ENCODE peak calls at places on chromosomes 13 and 19, in five cellular contexts. H is fibroblast of lung, S is nephron progenitor cell, C is NCI-H1105, R is GM20000. M is an unnamed sample.

GRCh38 chr13:59425211-59425721 is 738.5 kb downstream of the DIAPH3 start:
- DNase-seq in H (peak), S (no peak), C (peak), R (no peak), M (peak)

GRCh38 chr13:110680852-110681251 is 25.1 kb downstream of the CARS2 start:
- DNase-seq in H (no peak), S (peak), C (no peak), R (no peak), M (peak)

GRCh38 chr13:41061914-41062837 is 867 bp downstream of the WBP4 start:
- DNase-seq in H (peak), S (no peak), C (no peak), R (peak), M (peak)

GRCh38 chr13:44685641-44686040 is 109.5 kb upstream of the TSC22D1 start:
- DNase-seq in H (peak), S (no peak), C (no peak), R (no peak), M (no peak)

GRCh38 chr19:42850981-42851717 is 28.4 kb downstream of the PSG1 start:
- DNase-seq in H (peak), S (no peak), C (no peak), R (no peak), M (peak)

GRCh38 chr19:10286803-10287737 is at the start of gene ICAM4:
- DNase-seq in H (no peak), S (peak), C (no peak), R (no peak), M (no peak)

GRCh38 chr19:41997121-41997850 is 3.3 kb upstream of the ATP1A3 start:
- DNase-seq in H (peak), S (peak), C (no peak), R (peak), M (peak)

GRCh38 chr13:72782717-72783116 is 784 bp downstream of the PIBF1 start:
- DNase-seq in H (peak), S (peak), C (no peak), R (no peak), M (peak)

GRCh38 chr19:11196406-11197287 is 698 bp downstream of the KANK2 start:
- DNase-seq in H (peak), S (peak), C (no peak), R (peak), M (no peak)

GRCh38 chr19:38527466-38528136 is 90.2 kb downstream of the MAP4K1 start:
- DNase-seq in H (no peak), S (peak), C (no peak), R (no peak), M (no peak)

GRCh38 chr19:2394054-2394668 is 33.2 kb downstream of the TIMM13 start:
- DNase-seq in H (no peak), S (no peak), C (no peak), R (peak), M (no peak)

GRCh38 chr19:642755-643727 is 3.4 kb downstream of the FGF22 start:
- DNase-seq in H (no peak), S (no peak), C (no peak), R (no peak), M (no peak)

GRCh38 chr13:91722267-91722884 is 324.0 kb downstream of the GPC5 start:
- DNase-seq in H (peak), S (no peak), C (no peak), R (no peak), M (peak)

GRCh38 chr19:47890865-47891621 is 4.9 kb upstream of the SULT2A1 start:
- DNase-seq in H (no peak), S (no peak), C (no peak), R (no peak), M (no peak)

GRCh38 chr19:6457958-6458694 is 1.5 kb downstream of the SLC25A23 start:
- DNase-seq in H (no peak), S (no peak), C (no peak), R (peak), M (no peak)

GRCh38 chr19:368624-369020 is 24.0 kb upstream of the MIER2 start:
- DNase-seq in H (no peak), S (no peak), C (no peak), R (no peak), M (no peak)

M was measured in HFFc6.